ENCODE peak calls at places on chromosomes 11 and 22, in seven cellular contexts. F, C, Z, U, G, W and O are unnamed samples.
A peak's percentile ranks its signal among the peaks of the same experiment; 100 is the strongest.

GRCh38 chr22:30314918-30315317 is 11.8 kb downstream of the TBC1D10A start:
- DNase-seq in F (no peak), C (no peak), Z (no peak), U (no peak), G (no peak), W (no peak), O (peak; percentile 36)

GRCh38 chr11:47857485-47858168 is 9.5 kb upstream of the NUP160 start:
- DNase-seq in F (no peak), C (no peak), Z (no peak), U (no peak), G (no peak), W (no peak), O (no peak)

GRCh38 chr11:30876656-30877371 is 290.7 kb upstream of the MPPED2 start:
- DNase-seq in F (no peak), C (no peak), Z (no peak), U (no peak), G (no peak), W (no peak), O (no peak)

GRCh38 chr11:36376315-36376887 is 80.3 kb downstream of the PRR5L start:
- DNase-seq in F (no peak), C (no peak), Z (peak; percentile 64), U (no peak), G (no peak), W (no peak), O (no peak)

GRCh38 chr22:27814993-27815392 is 13.4 kb upstream of the MN1 start:
- DNase-seq in F (no peak), C (no peak), Z (no peak), U (no peak), G (no peak), W (no peak), O (no peak)

GRCh38 chr11:70823771-70824170 is 425.4 kb downstream of the CTTN start:
- DNase-seq in F (no peak), C (no peak), Z (no peak), U (no peak), G (no peak), W (no peak), O (no peak)

GRCh38 chr11:36249271-36249670 is 40.0 kb downstream of the COMMD9 start:
- DNase-seq in F (no peak), C (no peak), Z (no peak), U (no peak), G (no peak), W (no peak), O (no peak)

GRCh38 chr22:44569516-44569915 is 71.5 kb upstream of the RTL6 start:
- DNase-seq in F (no peak), C (no peak), Z (peak; percentile 33), U (no peak), G (no peak), W (no peak), O (no peak)

GRCh38 chr11:614091-614582 is 1.6 kb downstream of the IRF7 start:
- DNase-seq in F (no peak), C (no peak), Z (no peak), U (no peak), G (no peak), W (no peak), O (no peak)

GRCh38 chr11:91163619-91164451 is 941.0 kb upstream of the CHORDC1 start:
- DNase-seq in F (peak; percentile 32), C (no peak), Z (no peak), U (no peak), G (no peak), W (no peak), O (no peak)

GRCh38 chr11:16893456-16894076 is 120.6 kb downstream of the PLEKHA7 start:
- DNase-seq in F (no peak), C (no peak), Z (no peak), U (no peak), G (no peak), W (no peak), O (no peak)

GRCh38 chr22:43467171-43467570 is 55.4 kb downstream of the MPPED1 start:
- DNase-seq in F (no peak), C (no peak), Z (no peak), U (no peak), G (no peak), W (no peak), O (no peak)

GRCh38 chr11:123473941-123474668 is 44.0 kb downstream of the GRAMD1B start:
- DNase-seq in F (no peak), C (no peak), Z (peak; percentile 0), U (no peak), G (no peak), W (no peak), O (no peak)

GRCh38 chr11:85755285-85755684 is 55.7 kb downstream of the SYTL2 start:
- DNase-seq in F (no peak), C (no peak), Z (no peak), U (no peak), G (no peak), W (no peak), O (no peak)

GRCh38 chr11:55697817-55698216 is 35.8 kb downstream of the OR4C6 start:
- DNase-seq in F (no peak), C (no peak), Z (no peak), U (no peak), G (no peak), W (no peak), O (no peak)

GRCh38 chr11:55707029-55707428 is 45.0 kb downstream of the OR4C6 start:
- DNase-seq in F (no peak), C (no peak), Z (no peak), U (no peak), G (no peak), W (no peak), O (no peak)

GRCh38 chr11:55701429-55701828 is 39.4 kb downstream of the OR4C6 start:
- DNase-seq in F (no peak), C (no peak), Z (peak; percentile 46), U (no peak), G (no peak), W (no peak), O (no peak)
- H3K9me3 ChIP-seq in F (no peaks in the 10 kb centered on the region), C (peaks cover 10% of the 10 kb centered on the region), Z (peaks cover 3% of the 10 kb centered on the region), U (peaks cover 29% of the 10 kb centered on the region), G (no peaks in the 10 kb centered on the region), W (no peaks in the 10 kb centered on the region), O (peaks cover 2% of the 10 kb centered on the region)

GRCh38 chr22:46867106-46867505 is 104.7 kb downstream of the TBC1D22A start:
- DNase-seq in F (no peak), C (no peak), Z (no peak), U (no peak), G (no peak), W (no peak), O (no peak)

GRCh38 chr22:46865642-46866041 is 103.2 kb downstream of the TBC1D22A start:
- DNase-seq in F (no peak), C (no peak), Z (no peak), U (no peak), G (no peak), W (no peak), O (no peak)

GRCh38 chr22:46871826-46872225 is 109.4 kb downstream of the TBC1D22A start:
- DNase-seq in F (no peak), C (no peak), Z (no peak), U (no peak), G (no peak), W (no peak), O (no peak)

GRCh38 chr22:46866591-46866990 is 104.1 kb downstream of the TBC1D22A start:
- DNase-seq in F (peak; percentile 57), C (no peak), Z (no peak), U (no peak), G (no peak), W (no peak), O (no peak)

GRCh38 chr22:46869848-46870441 is 107.5 kb downstream of the TBC1D22A start:
- DNase-seq in F (no peak), C (no peak), Z (no peak), U (no peak), G (no peak), W (no peak), O (no peak)
- H3K9me3 ChIP-seq in F (no peaks in the 10 kb centered on the region), C (no peaks in the 10 kb centered on the region), Z (no peaks in the 10 kb centered on the region), U (peaks cover 31% of the 10 kb centered on the region), G (no peaks in the 10 kb centered on the region), W (no peaks in the 10 kb centered on the region), O (no peaks in the 10 kb centered on the region)

GRCh38 chr11:55902308-55902707 is 12.1 kb downstream of the OR5W2 start:
- DNase-seq in F (no peak), C (no peak), Z (no peak), U (no peak), G (no peak), W (no peak), O (no peak)
- H3K9me3 ChIP-seq in F (no peaks in the 10 kb centered on the region), C (no peaks in the 10 kb centered on the region), Z (no peaks in the 10 kb centered on the region), U (no peaks in the 10 kb centered on the region), G (no peaks in the 10 kb centered on the region), W (no peaks in the 10 kb centered on the region), O (no peaks in the 10 kb centered on the region)

DNA sequence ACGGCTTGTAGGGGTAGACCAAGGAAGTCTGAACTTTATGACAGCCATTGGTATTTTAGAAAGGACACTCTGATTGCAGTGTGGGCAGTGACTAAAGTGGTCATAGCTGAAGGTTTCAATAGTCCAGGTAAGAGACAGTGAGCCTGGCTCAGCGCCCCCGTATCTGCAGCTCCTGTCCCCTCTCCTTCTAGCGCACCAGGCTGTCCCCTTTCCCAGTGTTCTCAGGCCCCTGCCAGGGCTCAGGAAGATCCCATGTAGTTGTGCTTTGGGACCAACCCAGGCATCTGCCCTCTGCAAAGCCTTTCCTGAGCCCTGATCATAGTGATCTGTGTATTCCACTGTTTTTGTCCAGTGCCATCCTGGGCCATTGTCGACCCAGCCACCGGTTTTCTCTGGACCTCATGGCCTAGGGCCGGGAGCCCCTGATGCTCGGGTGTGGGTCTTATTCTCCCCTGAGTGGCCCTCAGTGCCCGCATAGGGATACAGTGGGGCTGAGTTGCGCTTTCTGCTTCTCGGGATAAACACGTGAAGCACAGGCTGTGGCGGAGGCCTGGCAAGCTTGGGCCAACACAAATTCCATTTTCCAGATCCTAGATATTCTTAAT is 804.8 kb downstream of the TBC1D22A start:
- DNase-seq in F (no peak), C (no peak), Z (no peak), U (no peak), G (no peak), W (no peak), O (no peak)
- H3K9me3 ChIP-seq in F (peaks cover 8% of the 10 kb centered on the region), C (peaks cover 30% of the 10 kb centered on the region), Z (no peaks in the 10 kb centered on the region), U (no peaks in the 10 kb centered on the region), G (no peaks in the 10 kb centered on the region), W (no peaks in the 10 kb centered on the region), O (no peaks in the 10 kb centered on the region)

DNA sequence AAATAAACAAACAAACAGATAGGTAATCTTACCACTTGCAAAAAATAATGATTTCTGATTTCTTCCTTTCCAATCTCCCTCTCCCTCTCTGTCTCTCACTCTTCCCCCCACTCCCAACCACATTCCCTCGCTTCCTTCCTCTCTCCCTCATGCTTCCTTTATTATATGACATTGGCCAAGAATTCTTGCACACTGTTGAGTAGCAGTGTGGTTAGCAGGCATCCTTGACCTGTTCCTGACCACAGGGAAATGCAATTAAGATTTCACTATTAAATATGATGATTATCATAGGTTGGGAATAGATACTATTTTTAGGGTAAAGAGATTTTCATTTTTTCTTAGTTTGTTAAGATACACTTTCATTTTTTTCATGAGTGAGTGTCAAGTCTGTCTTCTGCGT is 14.7 kb upstream of the PLAAT4 start:
- DNase-seq in F (no peak), C (no peak), Z (no peak), U (no peak), G (no peak), W (no peak), O (no peak)
- H3K9me3 ChIP-seq in F (no peaks in the 10 kb centered on the region), C (no peaks in the 10 kb centered on the region), Z (no peaks in the 10 kb centered on the region), U (no peaks in the 10 kb centered on the region), G (no peaks in the 10 kb centered on the region), W (no peaks in the 10 kb centered on the region), O (no peaks in the 10 kb centered on the region)

DNA sequence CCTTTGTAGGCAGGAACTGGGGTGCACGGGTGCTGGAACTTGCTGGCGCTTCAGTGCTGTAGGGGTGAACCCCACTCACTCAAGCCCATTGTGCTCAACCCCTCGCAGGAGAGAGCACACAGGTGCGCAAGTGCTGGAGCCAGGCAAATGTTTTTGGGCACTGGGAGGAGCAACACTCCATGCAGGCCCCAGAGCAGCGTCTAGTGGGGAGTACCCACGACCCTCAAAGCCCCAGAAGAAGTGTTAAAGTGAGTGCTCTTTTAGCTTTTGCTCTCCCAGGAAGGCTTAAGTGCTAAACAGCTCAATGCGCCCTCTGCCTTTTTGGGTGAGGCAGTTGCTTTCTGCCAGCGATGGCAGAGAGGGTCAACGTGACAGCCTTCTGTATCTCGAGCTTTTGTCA is 282.2 kb upstream of the ARHGAP42 start:
- DNase-seq in F (no peak), C (no peak), Z (no peak), U (no peak), G (no peak), W (no peak), O (no peak)
- H3K9me3 ChIP-seq in F (no peaks in the 10 kb centered on the region), C (no peaks in the 10 kb centered on the region), Z (no peaks in the 10 kb centered on the region), U (peaks cover 24% of the 10 kb centered on the region), G (no peaks in the 10 kb centered on the region), W (no peaks in the 10 kb centered on the region), O (no peaks in the 10 kb centered on the region)